ENCODE peak calls at places on chromosomes 7 and 10, in four cellular contexts. X is PC-9, V is psoas muscle, P is uterus. Q is an unnamed sample. For H3K9me3 and H3K4me1, the result is how much of the 10 kb centered on the place peaks cover.

GRCh38 chr10:72228318-72228751 is 12.3 kb upstream of the ASCC1 start:
- DNase-seq in P (no peak), V (no peak), X (no peak), Q (no peak)

GRCh38 chr10:79490400-79491081 is 21.8 kb upstream of the EIF5AL1 start:
- DNase-seq in P (peak), V (peak), X (no peak), Q (no peak)

GRCh38 chr10:9244880-9245279 is 1190.4 kb downstream of the GATA3 start:
- DNase-seq in X (no peak), V (no peak), P (no peak), Q (no peak)

GRCh38 chr10:6748981-6749630 is 169.0 kb upstream of the PRKCQ start:
- DNase-seq in P (no peak), V (no peak), X (peak), Q (no peak)

GRCh38 chr10:67492317-67493019 is 203.5 kb downstream of the CTNNA3 start:
- DNase-seq in X (peak), V (no peak), P (no peak), Q (no peak)

GRCh38 chr10:5043716-5044115 is 40.1 kb upstream of the AKR1C2 start:
- DNase-seq in X (peak), V (no peak), P (no peak), Q (no peak)

GRCh38 chr10:62637249-62638061 is 167.1 kb upstream of the ADO start:
- DNase-seq in X (no peak), P (no peak), V (no peak), Q (no peak)

GRCh38 chr7:129788993-129789392 is 163.8 kb downstream of the UBE2H start:
- DNase-seq in P (no peak), V (no peak), X (no peak), Q (no peak)

GRCh38 chr7:69177326-69177897 is 420.9 kb upstream of the AUTS2 start:
- DNase-seq in X (no peak), V (no peak), P (peak), Q (no peak)

GRCh38 chr7:123260428-123260960 is 60.7 kb upstream of the SLC13A1 start:
- DNase-seq in P (no peak), V (no peak), X (no peak), Q (no peak)

GRCh38 chr7:70477051-70478010 is 654.6 kb upstream of the GALNT17 start:
- DNase-seq in P (no peak), V (no peak), X (no peak), Q (no peak)

GRCh38 chr7:105199372-105199771 is 185.4 kb downstream of the KMT2E start:
- DNase-seq in V (no peak), P (no peak), X (peak), Q (no peak)

GRCh38 chr7:113267271-113267670 is 148.9 kb upstream of the SMIM30 start:
- DNase-seq in P (no peak), X (no peak), V (no peak), Q (no peak)

GRCh38 chr7:133633055-133633454 is 380.2 kb downstream of the EXOC4 start:
- DNase-seq in V (no peak), P (no peak), X (peak), Q (no peak)

GRCh38 chr7:44765579-44766415 is 17.1 kb downstream of the ZMIZ2 start:
- DNase-seq in P (no peak), X (peak), V (no peak), Q (no peak)

GRCh38 chr7:135262623-135263320 is 29.1 kb downstream of the STRA8 start:
- DNase-seq in X (no peak), V (no peak), P (no peak), Q (no peak)
- H3K9me3 ChIP-seq in X (under half), V (under half), P (under half), Q (under half)

GRCh38 chr10:63702107-63702506 is 180.9 kb downstream of the REEP3 start:
- DNase-seq in P (no peak), X (no peak), V (no peak), Q (no peak)
- H3K4me1 ChIP-seq in P (under half), X (half or more), V (half or more), Q (under half)

DNA sequence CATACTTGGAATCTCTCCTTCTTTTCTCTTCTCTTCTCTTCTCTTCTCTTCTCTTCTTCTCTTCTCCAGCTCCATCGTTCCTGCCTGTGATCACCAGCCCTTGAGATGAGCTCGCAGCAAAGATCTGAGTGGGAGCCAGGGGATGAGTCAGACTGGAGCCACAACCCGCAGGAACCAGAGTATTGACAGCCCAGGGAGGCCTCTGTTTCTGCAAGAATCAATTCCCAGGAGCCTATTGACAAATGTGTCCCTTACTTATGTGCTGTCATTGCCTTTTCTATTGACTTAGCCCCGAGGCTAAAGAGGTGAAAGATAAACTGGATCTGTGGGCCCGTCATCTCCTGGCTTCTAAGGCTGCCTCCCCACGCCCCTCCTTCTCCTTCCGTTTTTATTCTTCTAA is 13.1 kb upstream of the HABP2 start:
- DNase-seq in P (no peak), X (no peak), V (peak), Q (no peak)
- H3K9me3 ChIP-seq in P (under half), X (under half), V (under half), Q (under half)

DNA sequence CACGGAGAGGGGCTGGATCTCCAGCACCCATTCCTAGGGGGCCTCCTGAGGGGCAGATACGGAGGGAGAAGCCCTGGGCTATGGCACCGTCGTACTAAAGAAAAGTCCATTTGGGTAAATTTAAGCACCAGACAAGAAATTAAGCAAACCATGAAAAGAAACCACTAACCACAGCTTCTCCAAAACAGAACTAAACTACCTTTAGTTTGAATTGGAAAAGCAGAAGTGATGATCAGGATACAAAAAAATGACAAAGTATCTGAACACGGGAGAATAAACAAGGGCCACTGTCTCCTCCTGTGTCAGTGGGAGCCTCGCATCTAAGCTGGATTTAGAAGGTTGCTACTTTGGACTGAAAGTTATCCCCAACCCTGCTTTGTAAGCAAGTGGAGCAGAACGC is 69.1 kb downstream of the DIP2C start:
- DNase-seq in X (no peak), V (no peak), P (no peak), Q (no peak)
- H3K4me1 ChIP-seq in X (under half), V (half or more), P (under half), Q (under half)

GRCh38 chr7:157735826-157736225 is 399.0 kb downstream of the DNAJB6 start:
- DNase-seq in P (no peak), V (no peak), X (no peak), Q (no peak)

GRCh38 chr7:157738064-157738460 is 401.3 kb downstream of the DNAJB6 start:
- DNase-seq in X (no peak), V (peak), P (no peak), Q (no peak)

GRCh38 chr7:157736341-157736740 is 399.5 kb downstream of the DNAJB6 start:
- DNase-seq in V (no peak), P (no peak), X (no peak), Q (no peak)

GRCh38 chr7:157737151-157738063 is 400.6 kb downstream of the DNAJB6 start:
- DNase-seq in P (no peak), V (peak), X (no peak), Q (no peak)

GRCh38 chr7:157734926-157735640 is 398.3 kb downstream of the DNAJB6 start:
- DNase-seq in V (no peak), X (no peak), P (no peak), Q (no peak)
- H3K9me3 ChIP-seq in V (under half), X (under half), P (under half), Q (under half)

GRCh38 chr7:2476776-2477446 is 713 bp upstream of the GRIFIN start:
- DNase-seq in V (no peak), X (no peak), P (no peak), Q (no peak)

GRCh38 chr7:2476298-2476697 is at the start of gene GRIFIN:
- DNase-seq in X (no peak), P (no peak), V (no peak), Q (no peak)

GRCh38 chr7:2478800-2479199 is 2.6 kb upstream of the GRIFIN start:
- DNase-seq in X (peak), P (no peak), V (no peak), Q (no peak)

GRCh38 chr7:2478387-2478760 is 2.2 kb upstream of the GRIFIN start:
- DNase-seq in X (peak), P (peak), V (peak), Q (no peak)

DNA sequence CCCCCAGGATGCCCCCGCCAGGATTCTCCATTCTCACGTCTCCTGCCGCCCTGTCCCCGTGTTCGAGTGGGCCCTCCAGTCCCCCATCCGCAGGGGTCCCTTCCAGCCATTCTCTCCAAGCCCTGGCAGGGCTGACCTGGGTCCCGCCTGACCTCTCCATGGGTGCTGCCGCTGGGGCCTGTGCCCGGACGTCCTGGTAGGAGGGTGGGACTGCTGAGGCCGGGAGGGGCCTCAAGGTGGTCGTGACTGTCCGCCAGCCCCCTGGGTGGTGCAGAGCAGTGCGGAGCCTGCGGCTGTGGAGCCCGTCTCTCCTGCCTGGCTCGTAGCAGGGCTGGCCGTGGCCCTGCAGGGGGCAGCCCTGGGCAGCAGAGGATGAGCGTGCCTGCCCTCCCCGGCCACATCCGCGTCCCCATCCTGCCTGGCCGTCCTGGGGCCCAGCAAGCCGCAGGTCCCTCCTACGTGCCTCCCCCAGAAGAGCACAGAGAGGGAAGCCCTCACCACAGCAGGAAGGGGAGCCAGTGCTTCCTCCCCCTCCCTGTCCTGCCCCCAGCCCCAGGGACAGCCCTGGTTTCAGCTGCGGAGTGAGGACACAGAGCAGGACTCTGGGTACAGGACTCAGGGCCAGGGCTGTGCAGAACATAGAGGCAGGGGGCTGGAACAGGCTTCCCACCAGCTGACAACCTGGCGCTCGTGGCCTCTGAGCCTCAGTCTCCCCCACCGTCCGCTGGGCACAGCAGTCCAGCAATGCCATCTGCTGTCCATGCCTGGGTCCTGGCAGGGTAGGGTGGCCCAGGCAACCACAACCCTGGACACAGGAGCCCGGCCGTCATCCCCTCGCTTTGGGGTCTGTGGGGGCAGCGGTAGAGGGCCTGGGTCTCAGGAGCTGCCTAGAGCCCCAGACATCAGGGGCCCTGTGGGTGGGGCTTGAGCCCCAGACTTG is 1.5 kb upstream of the GRIFIN start:
- DNase-seq in V (peak), P (no peak), X (no peak), Q (no peak)
- H3K4me1 ChIP-seq in V (under half), P (under half), X (under half), Q (under half)